ENCODE peak calls at places on chromosomes 11 and 22, in four cellular contexts. F is HCT116, D is AG04450, Y is fibroblast of mammary gland. V is an unnamed sample.

GRCh38 chr11:73372371-73372993 is 3.7 kb upstream of the RELT start:
- DNase-seq in D (no peak), F (peak), Y (no peak), V (no peak)

GRCh38 chr11:64268687-64269379 is 15.6 kb downstream of the BAD start:
- DNase-seq in Y (peak), F (no peak), D (no peak), V (no peak)

GRCh38 chr22:46425011-46425410 is 89.5 kb downstream of the TRMU start:
- DNase-seq in D (no peak), F (no peak), Y (peak), V (no peak)

GRCh38 chr11:27218498-27219038 is 144.4 kb downstream of the CCDC34 start:
- DNase-seq in D (peak), Y (peak), F (no peak), V (no peak)

GRCh38 chr11:104918113-104918824 is 20.0 kb upstream of the CASP12 start:
- DNase-seq in D (peak), Y (peak), F (no peak), V (no peak)

GRCh38 chr11:5665051-5665450 is 19.8 kb downstream of the TRIM5 start:
- DNase-seq in F (no peak), D (no peak), Y (no peak), V (no peak)

GRCh38 chr11:119093951-119094815 is 7.5 kb downstream of the DPAGT1 start:
- DNase-seq in D (no peak), F (no peak), Y (peak), V (no peak)

GRCh38 chr11:282171-282570 is 4.0 kb downstream of the NLRP6 start:
- DNase-seq in D (no peak), F (no peak), Y (no peak), V (no peak)

GRCh38 chr11:827146-827860 is 416 bp upstream of the CRACR2B start:
- DNase-seq in D (no peak), F (no peak), Y (no peak), V (no peak)

DNA sequence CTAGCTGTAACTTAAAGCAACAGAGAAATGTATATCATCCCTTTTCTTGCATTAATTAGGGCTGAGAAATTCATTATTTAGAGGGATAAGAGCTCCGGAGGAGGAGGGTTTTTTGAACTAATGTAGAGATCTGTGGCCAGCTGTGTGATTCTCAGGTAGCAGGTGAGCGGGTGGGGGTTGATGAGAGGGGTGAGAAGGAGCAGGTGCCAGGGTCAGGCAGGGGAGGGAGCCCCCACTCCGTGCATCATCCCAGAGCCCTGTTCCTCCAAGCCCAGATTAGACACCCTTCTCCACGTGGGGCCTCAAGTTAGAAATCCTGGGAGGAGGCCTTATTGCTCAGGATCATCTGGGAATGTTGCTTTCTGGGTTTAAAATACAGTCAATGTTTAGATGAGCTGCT is 24.9 kb downstream of the ZBTB16 start:
- DNase-seq in D (no peak), F (no peak), Y (no peak), V (no peak)
- H3K4me3 ChIP-seq in D (no peak), F (no peak), Y (no peak), V (no peak)

GRCh38 chr11:66720899-66721470 is 8.0 kb downstream of the SPTBN2 start:
- DNase-seq in D (no peak), Y (no peak), F (no peak), V (no peak)

GRCh38 chr11:66719111-66719872 is 9.7 kb downstream of the SPTBN2 start:
- DNase-seq in D (no peak), Y (no peak), F (no peak), V (no peak)

GRCh38 chr11:66717925-66718319 is 11.1 kb downstream of the SPTBN2 start:
- DNase-seq in F (no peak), D (no peak), Y (no peak), V (no peak)

GRCh38 chr11:66720223-66720898 is 8.7 kb downstream of the SPTBN2 start:
- DNase-seq in F (peak), Y (peak), D (no peak), V (no peak)

GRCh38 chr11:66718320-66718971 is 10.6 kb downstream of the SPTBN2 start:
- DNase-seq in F (no peak), D (no peak), Y (no peak), V (no peak)
- TF ChIP-seq CTCF in F (no peak), D (peak), Y (no peak), V (no peak)

GRCh38 chr11:93329936-93330445 is 551 bp upstream of the DEUP1 start:
- DNase-seq in Y (peak), F (no peak), D (no peak), V (no peak)

GRCh38 chr11:93326681-93327080 is 3.9 kb upstream of the DEUP1 start:
- DNase-seq in F (no peak), D (no peak), Y (no peak), V (no peak)

DNA sequence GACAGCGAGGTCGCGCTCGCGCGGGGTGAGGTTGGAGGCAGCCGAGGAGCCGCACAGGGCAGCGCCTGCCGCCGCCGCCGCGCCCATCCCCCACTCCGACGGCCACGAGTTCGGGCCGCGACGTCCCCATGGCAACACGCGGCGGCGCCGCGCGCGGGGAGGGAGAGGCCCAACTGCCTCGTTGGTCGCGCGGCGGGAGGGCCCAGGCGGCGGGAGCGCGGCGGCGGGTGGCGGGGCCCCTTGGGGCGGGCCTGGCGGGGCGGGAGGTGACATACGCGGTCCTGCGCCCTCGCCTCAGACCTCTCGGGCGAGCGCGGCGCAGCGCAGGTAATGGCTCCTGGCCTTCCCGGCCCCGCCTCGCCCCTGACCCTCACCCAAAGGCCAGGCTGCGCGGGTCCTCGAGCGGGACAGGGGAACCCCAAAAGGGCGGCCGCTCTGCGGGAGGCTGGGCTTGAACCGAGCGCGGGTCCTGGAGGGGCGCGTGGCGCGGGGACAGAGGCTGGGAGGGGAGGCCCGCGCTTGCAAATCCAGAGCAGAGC is at the start of gene DEUP1:
- DNase-seq in D (no peak), F (no peak), Y (no peak), V (no peak)
- H3K4me3 ChIP-seq in D (no peak), F (no peak), Y (peak), V (peak)

GRCh38 chr11:15300282-15300681 is 185.6 kb downstream of the INSC start:
- DNase-seq in F (no peak), Y (no peak), D (no peak), V (no peak)
- TF ChIP-seq CTCF in F (no peak), Y (no peak), D (no peak), V (no peak)

DNA sequence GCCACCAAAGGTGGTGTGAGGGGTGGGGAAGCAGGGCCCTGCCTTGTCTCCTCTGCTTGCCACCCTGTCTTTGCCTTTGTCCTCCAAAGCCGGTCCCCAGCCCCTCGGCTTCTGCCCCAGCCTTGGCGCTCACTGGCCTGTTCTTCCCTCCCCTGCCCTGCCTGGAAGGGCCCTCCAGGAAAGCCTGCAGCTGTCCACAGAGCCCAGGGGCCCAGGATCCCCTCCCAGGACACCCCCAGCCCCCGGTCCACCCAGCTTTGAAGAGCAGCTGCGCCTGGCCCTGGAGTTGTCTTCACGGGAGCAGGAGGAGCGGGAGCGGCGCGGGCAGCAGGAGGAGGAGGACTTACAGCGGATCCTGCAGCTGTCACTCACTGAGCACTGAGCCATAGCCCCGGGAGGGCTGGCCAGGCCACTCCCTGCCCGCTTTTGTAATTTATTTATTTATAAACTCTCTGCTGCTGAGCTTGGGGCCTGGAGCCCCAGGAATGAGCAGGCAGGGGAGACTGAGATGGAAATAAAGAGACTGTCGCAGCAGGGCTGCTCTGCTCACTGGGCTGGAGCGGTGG is 1.3 kb upstream of the SSH3 start:
- DNase-seq in Y (peak), D (peak), F (no peak), V (no peak)
- H3K4me3 ChIP-seq in Y (no peak), D (no peak), F (peak), V (no peak)

V was measured in GM12864.